ENCODE peak calls at places on chromosomes 2 and 18, in five cellular contexts. One of them, this sample, is unnamed.

GRCh38 chr2:72136933-72137497 is 10.6 kb downstream of the CYP26B1 start:
- DNase-seq in CD8-positive, alpha-beta T cell: no peak
- DNase-seq in IMR-90: no peak
- DNase-seq in coronary artery: no peak
- DNase-seq in GM23338: no peak
- DNase-seq in this sample: no peak

GRCh38 chr2:203692039-203692710 is 14.3 kb upstream of the CD28 start:
- DNase-seq in CD8-positive, alpha-beta T cell: no peak
- DNase-seq in IMR-90: no peak
- DNase-seq in coronary artery: no peak
- DNase-seq in GM23338: no peak
- DNase-seq in this sample: no peak

GRCh38 chr18:32595735-32596134 is 125.1 kb upstream of the GAREM1 start:
- DNase-seq in CD8-positive, alpha-beta T cell: no peak
- DNase-seq in IMR-90: no peak
- DNase-seq in coronary artery: no peak
- DNase-seq in GM23338: peak
- DNase-seq in this sample: no peak

GRCh38 chr2:108917526-108917925 is 71.5 kb downstream of the EDAR start:
- DNase-seq in CD8-positive, alpha-beta T cell: no peak
- DNase-seq in IMR-90: no peak
- DNase-seq in coronary artery: no peak
- DNase-seq in GM23338: no peak
- DNase-seq in this sample: peak

GRCh38 chr2:133434962-133435668 is 133.1 kb downstream of the NCKAP5 start:
- DNase-seq in CD8-positive, alpha-beta T cell: no peak
- DNase-seq in IMR-90: peak
- DNase-seq in coronary artery: no peak
- DNase-seq in GM23338: no peak
- DNase-seq in this sample: no peak

GRCh38 chr2:33242845-33243244 is 233.6 kb upstream of the RASGRP3 start:
- DNase-seq in CD8-positive, alpha-beta T cell: no peak
- DNase-seq in IMR-90: peak
- DNase-seq in coronary artery: no peak
- DNase-seq in GM23338: no peak
- DNase-seq in this sample: no peak

GRCh38 chr2:43082111-43082877 is 144.1 kb downstream of the ZFP36L2 start:
- DNase-seq in CD8-positive, alpha-beta T cell: no peak
- DNase-seq in IMR-90: peak
- DNase-seq in coronary artery: no peak
- DNase-seq in GM23338: no peak
- DNase-seq in this sample: peak

GRCh38 chr2:32863803-32864202 is 83.0 kb upstream of the LTBP1 start:
- DNase-seq in CD8-positive, alpha-beta T cell: no peak
- DNase-seq in IMR-90: peak
- DNase-seq in coronary artery: no peak
- DNase-seq in GM23338: no peak
- DNase-seq in this sample: no peak

GRCh38 chr2:238906936-238907716 is 59.2 kb downstream of the TWIST2 start:
- DNase-seq in CD8-positive, alpha-beta T cell: no peak
- DNase-seq in IMR-90: no peak
- DNase-seq in coronary artery: no peak
- DNase-seq in GM23338: peak
- DNase-seq in this sample: no peak

GRCh38 chr2:217790681-217791392 is 212.0 kb downstream of the TNS1 start:
- DNase-seq in CD8-positive, alpha-beta T cell: no peak
- DNase-seq in IMR-90: peak
- DNase-seq in coronary artery: no peak
- DNase-seq in GM23338: no peak
- DNase-seq in this sample: no peak

GRCh38 chr18:65257157-65257556 is 493.7 kb upstream of the CDH7 start:
- DNase-seq in CD8-positive, alpha-beta T cell: no peak
- DNase-seq in IMR-90: no peak
- DNase-seq in coronary artery: no peak
- DNase-seq in GM23338: peak
- DNase-seq in this sample: no peak

GRCh38 chr2:67702284-67702683 is 305.2 kb downstream of the ETAA1 start:
- DNase-seq in CD8-positive, alpha-beta T cell: no peak
- DNase-seq in IMR-90: no peak
- DNase-seq in coronary artery: no peak
- DNase-seq in GM23338: no peak
- DNase-seq in this sample: no peak

GRCh38 chr18:73511751-73512525 is 635.7 kb downstream of the FBXO15 start:
- DNase-seq in CD8-positive, alpha-beta T cell: no peak
- DNase-seq in IMR-90: peak
- DNase-seq in coronary artery: no peak
- DNase-seq in GM23338: no peak
- DNase-seq in this sample: no peak

GRCh38 chr2:112881217-112882000 is 29.6 kb upstream of the IL37 start:
- DNase-seq in CD8-positive, alpha-beta T cell: no peak
- DNase-seq in IMR-90: peak
- DNase-seq in coronary artery: no peak
- DNase-seq in GM23338: no peak
- DNase-seq in this sample: no peak

GRCh38 chr18:25253136-25253535 is 98.8 kb downstream of the ZNF521 start:
- DNase-seq in CD8-positive, alpha-beta T cell: no peak
- DNase-seq in IMR-90: no peak
- DNase-seq in coronary artery: no peak
- DNase-seq in GM23338: no peak
- DNase-seq in this sample: no peak

GRCh38 chr2:176445831-176446433 is 176.7 kb downstream of the MTX2 start:
- DNase-seq in CD8-positive, alpha-beta T cell: no peak
- DNase-seq in IMR-90: peak
- DNase-seq in coronary artery: no peak
- DNase-seq in GM23338: no peak
- DNase-seq in this sample: no peak

GRCh38 chr2:186903183-186903582 is 54.2 kb upstream of the ZSWIM2 start:
- DNase-seq in CD8-positive, alpha-beta T cell: no peak
- DNase-seq in IMR-90: no peak
- DNase-seq in coronary artery: no peak
- DNase-seq in GM23338: peak
- DNase-seq in this sample: no peak

GRCh38 chr2:216316743-216317142 is 55.5 kb downstream of the MARCHF4 start:
- DNase-seq in CD8-positive, alpha-beta T cell: no peak
- DNase-seq in IMR-90: peak
- DNase-seq in coronary artery: no peak
- DNase-seq in GM23338: no peak
- DNase-seq in this sample: no peak

GRCh38 chr2:146124741-146125140 is 1604.8 kb upstream of the ZEB2 start:
- DNase-seq in CD8-positive, alpha-beta T cell: no peak
- DNase-seq in IMR-90: peak
- DNase-seq in coronary artery: no peak
- DNase-seq in GM23338: no peak
- DNase-seq in this sample: no peak

GRCh38 chr2:110732422-110733413 is at the start of gene ACOXL:
- DNase-seq in CD8-positive, alpha-beta T cell: no peak
- DNase-seq in IMR-90: no peak
- DNase-seq in coronary artery: no peak
- DNase-seq in GM23338: peak
- DNase-seq in this sample: no peak

GRCh38 chr2:105749583-105750399 is 5.1 kb downstream of the NCK2 start:
- DNase-seq in CD8-positive, alpha-beta T cell: peak
- DNase-seq in IMR-90: peak
- DNase-seq in coronary artery: no peak
- DNase-seq in GM23338: no peak
- DNase-seq in this sample: no peak

GRCh38 chr2:106057206-106057605 is 136.9 kb downstream of the UXS1 start:
- DNase-seq in CD8-positive, alpha-beta T cell: peak
- DNase-seq in IMR-90: no peak
- DNase-seq in coronary artery: no peak
- DNase-seq in GM23338: no peak
- DNase-seq in this sample: no peak

GRCh38 chr2:240366901-240367300 is 68.6 kb upstream of the GPC1 start:
- DNase-seq in CD8-positive, alpha-beta T cell: no peak
- DNase-seq in IMR-90: no peak
- DNase-seq in coronary artery: no peak
- DNase-seq in GM23338: no peak
- DNase-seq in this sample: no peak

DNA sequence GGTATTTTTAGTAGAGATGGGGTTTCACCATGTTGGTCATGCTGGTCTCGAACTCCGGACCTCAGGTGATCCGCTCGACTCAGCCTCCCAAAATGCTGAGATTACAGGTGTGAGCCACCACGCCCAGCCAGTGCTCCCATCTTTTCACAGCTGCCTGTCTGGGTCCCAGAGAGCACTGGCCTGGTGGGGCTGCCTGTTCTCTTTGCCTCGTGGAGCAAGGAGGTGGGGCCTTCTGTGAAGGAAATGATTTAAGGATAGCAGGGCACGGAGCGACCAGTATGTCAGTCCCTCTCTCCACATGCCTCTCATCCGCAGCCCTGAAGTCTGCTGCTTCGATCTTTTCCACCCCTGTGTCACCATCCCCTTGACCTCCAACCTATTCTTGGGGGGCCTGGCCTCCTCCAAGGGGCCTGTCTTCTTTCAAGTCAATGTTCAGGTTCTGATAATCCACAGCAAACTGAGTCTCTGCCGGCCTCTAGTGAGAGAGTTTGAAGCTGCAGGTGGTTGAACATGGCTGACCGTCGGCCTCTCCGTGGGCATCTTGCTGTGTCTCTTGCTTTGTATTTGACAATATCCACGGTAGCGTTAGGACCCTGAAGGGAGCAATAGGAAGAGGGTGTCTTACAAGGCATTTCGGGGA is 28.2 kb upstream of the GIGYF2 start:
- DNase-seq in CD8-positive, alpha-beta T cell: no peak
- DNase-seq in IMR-90: no peak
- DNase-seq in coronary artery: no peak
- DNase-seq in GM23338: peak
- DNase-seq in this sample: no peak
- TF ChIP-seq CTCF in CD8-positive, alpha-beta T cell: no peak
- TF ChIP-seq CTCF in IMR-90: peak
- TF ChIP-seq CTCF in coronary artery: no peak
- TF ChIP-seq CTCF in GM23338: peak
- TF ChIP-seq CTCF in this sample: no peak

GRCh38 chr2:199339826-199340605 is 117.7 kb downstream of the SATB2 start:
- DNase-seq in CD8-positive, alpha-beta T cell: no peak
- DNase-seq in IMR-90: peak
- DNase-seq in coronary artery: no peak
- DNase-seq in GM23338: no peak
- DNase-seq in this sample: no peak
- H3K27ac ChIP-seq in CD8-positive, alpha-beta T cell: no peak
- H3K27ac ChIP-seq in IMR-90: no peak
- H3K27ac ChIP-seq in coronary artery: no peak
- H3K27ac ChIP-seq in GM23338: no peak
- H3K27ac ChIP-seq in this sample: no peak

GRCh38 chr2:64328415-64328722 is 125.6 kb upstream of the LGALSL start:
- DNase-seq in CD8-positive, alpha-beta T cell: no peak
- DNase-seq in IMR-90: no peak
- DNase-seq in coronary artery: no peak
- DNase-seq in GM23338: no peak
- DNase-seq in this sample: peak
- TF ChIP-seq CTCF in CD8-positive, alpha-beta T cell: no peak
- TF ChIP-seq CTCF in IMR-90: no peak
- TF ChIP-seq CTCF in coronary artery: no peak
- TF ChIP-seq CTCF in GM23338: no peak
- TF ChIP-seq CTCF in this sample: no peak

DNA sequence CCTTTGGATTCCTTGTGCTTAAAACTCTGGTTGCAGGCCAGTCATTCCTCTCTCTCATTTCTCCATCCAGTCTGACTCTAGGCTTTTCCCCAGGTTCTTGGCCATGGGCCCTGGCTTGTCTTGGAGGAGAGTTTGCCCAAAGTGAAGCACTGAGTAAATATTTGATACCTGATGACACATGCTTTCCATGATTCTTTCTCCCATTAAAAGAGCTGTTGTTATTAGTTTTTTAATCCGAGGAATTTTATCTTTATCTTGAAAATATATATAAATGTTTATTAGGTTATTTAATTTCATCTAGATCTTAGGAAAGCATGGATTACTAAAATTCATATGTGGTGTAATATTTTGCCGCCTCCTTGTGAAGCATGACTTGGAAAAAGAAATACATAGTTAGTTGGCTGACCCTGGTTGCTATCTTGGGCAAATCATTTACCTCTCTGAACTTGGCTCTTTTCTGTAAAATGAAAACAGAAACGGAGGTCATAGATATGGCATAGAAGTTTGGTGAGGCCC is 650.1 kb downstream of the SLC4A3 start:
- DNase-seq in CD8-positive, alpha-beta T cell: no peak
- DNase-seq in IMR-90: peak
- DNase-seq in coronary artery: peak
- DNase-seq in GM23338: no peak
- DNase-seq in this sample: peak
- H3K27ac ChIP-seq in CD8-positive, alpha-beta T cell: no peak
- H3K27ac ChIP-seq in IMR-90: peak
- H3K27ac ChIP-seq in coronary artery: peak
- H3K27ac ChIP-seq in GM23338: no peak
- H3K27ac ChIP-seq in this sample: no peak

GRCh38 chr2:583666-584065 is 93.5 kb downstream of the TMEM18 start:
- DNase-seq in CD8-positive, alpha-beta T cell: no peak
- DNase-seq in IMR-90: no peak
- DNase-seq in coronary artery: peak
- DNase-seq in GM23338: peak
- DNase-seq in this sample: peak
- TF ChIP-seq CTCF in CD8-positive, alpha-beta T cell: no peak
- TF ChIP-seq CTCF in IMR-90: no peak
- TF ChIP-seq CTCF in coronary artery: no peak
- TF ChIP-seq CTCF in GM23338: peak
- TF ChIP-seq CTCF in this sample: no peak

DNA sequence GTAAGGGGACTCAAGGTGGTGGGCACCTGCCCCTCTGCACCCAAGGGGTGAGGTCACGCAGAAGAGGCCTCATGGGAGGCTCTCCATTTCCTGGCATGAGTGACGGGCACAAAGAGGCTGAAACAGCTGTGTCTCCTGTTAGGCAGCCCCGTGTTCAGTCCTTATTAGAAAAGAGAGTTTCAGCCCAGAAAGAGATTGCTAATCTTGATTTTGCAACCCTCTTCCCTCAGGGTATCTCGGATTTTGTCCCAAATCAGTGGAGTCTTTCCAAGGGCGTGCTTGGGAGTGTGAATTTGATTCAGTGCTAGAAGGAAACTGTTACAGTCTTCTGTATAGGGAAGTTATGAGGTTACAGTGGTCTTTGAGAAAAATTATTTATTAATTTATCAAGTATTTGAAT is 10.4 kb downstream of the TNFRSF11A start:
- DNase-seq in CD8-positive, alpha-beta T cell: no peak
- DNase-seq in IMR-90: no peak
- DNase-seq in coronary artery: no peak
- DNase-seq in GM23338: no peak
- DNase-seq in this sample: no peak
- H3K27ac ChIP-seq in CD8-positive, alpha-beta T cell: no peak
- H3K27ac ChIP-seq in IMR-90: no peak
- H3K27ac ChIP-seq in coronary artery: no peak
- H3K27ac ChIP-seq in GM23338: no peak
- H3K27ac ChIP-seq in this sample: no peak

GRCh38 chr18:61893304-61893970 is 630 bp upstream of the RNF152 start:
- DNase-seq in CD8-positive, alpha-beta T cell: peak
- DNase-seq in IMR-90: peak
- DNase-seq in coronary artery: peak
- DNase-seq in GM23338: peak
- DNase-seq in this sample: no peak
- TF ChIP-seq CTCF in CD8-positive, alpha-beta T cell: no peak
- TF ChIP-seq CTCF in IMR-90: peak
- TF ChIP-seq CTCF in coronary artery: no peak
- TF ChIP-seq CTCF in GM23338: no peak
- TF ChIP-seq CTCF in this sample: no peak

GRCh38 chr2:73489053-73489452 is 103.4 kb downstream of the ALMS1 start:
- DNase-seq in CD8-positive, alpha-beta T cell: no peak
- DNase-seq in IMR-90: no peak
- DNase-seq in coronary artery: no peak
- DNase-seq in GM23338: no peak
- DNase-seq in this sample: no peak
- H3K27ac ChIP-seq in CD8-positive, alpha-beta T cell: no peak
- H3K27ac ChIP-seq in IMR-90: no peak
- H3K27ac ChIP-seq in coronary artery: no peak
- H3K27ac ChIP-seq in GM23338: no peak
- H3K27ac ChIP-seq in this sample: no peak

This sample was measured in right atrium auricular region.